ENCODE peak calls at places on chromosomes 1 and 21, in four cellular contexts. C is ELF-1; R is AG08396; X is stimulated activated CD4-positive, alpha-beta T cell treated with anti-CD3 and anti-CD28 coated beads, Interleukin-1b, Interleukin-23, amount 100 ng/mL, for 24 hours. D is an unnamed sample.
A peak's percentile ranks its signal among the peaks of the same experiment; 100 is the strongest.

GRCh38 chr1:93552751-93553455 is 105.0 kb downstream of the FNBP1L start:
- DNase-seq in C (no peak), R (no peak), X (no peak), D (peak; percentile 23)

GRCh38 chr1:147591993-147592392 is 50.7 kb downstream of the BCL9 start:
- DNase-seq in C (no peak), R (no peak), X (no peak), D (no peak)

GRCh38 chr1:173267453-173267945 is 60.4 kb upstream of the TNFSF4 start:
- DNase-seq in C (no peak), R (no peak), X (no peak), D (peak; percentile 5)

GRCh38 chr1:45050931-45051748 is 39.1 kb downstream of the UROD start:
- DNase-seq in C (no peak), R (no peak), X (no peak), D (no peak)

GRCh38 chr1:24302209-24302611 is 16.9 kb upstream of the GRHL3 start:
- DNase-seq in C (no peak), R (no peak), X (no peak), D (no peak)

GRCh38 chr1:65478379-65479026 is 58.0 kb downstream of the LEPR start:
- DNase-seq in C (no peak), R (no peak), X (no peak), D (no peak)

GRCh38 chr1:202005958-202006357 is 4.4 kb upstream of the ELF3 start:
- DNase-seq in C (peak; percentile 28), R (peak; percentile 47), X (no peak), D (no peak)

GRCh38 chr1:15102646-15103045 is 50.9 kb upstream of the TMEM51 start:
- DNase-seq in C (no peak), R (no peak), X (no peak), D (no peak)

GRCh38 chr1:178531897-178532296 is 19.0 kb downstream of the TEX35 start:
- DNase-seq in C (no peak), R (no peak), X (no peak), D (no peak)

GRCh38 chr1:66778969-66779368 is 22.1 kb downstream of the INSL5 start:
- DNase-seq in C (no peak), R (no peak), X (no peak), D (no peak)

GRCh38 chr1:21534674-21535378 is 25.6 kb downstream of the ALPL start:
- DNase-seq in C (peak; percentile 83), R (peak; percentile 53), X (no peak), D (peak; percentile 77)

GRCh38 chr21:44653656-44654575 is 543 bp downstream of the KRTAP12-4 start:
- DNase-seq in C (no peak), R (no peak), X (no peak), D (no peak)

GRCh38 chr1:27599605-27600499 is 4.1 kb downstream of the AHDC1 start:
- DNase-seq in C (peak; percentile 35), R (no peak), X (no peak), D (no peak)

GRCh38 chr1:25001125-25001915 is 71.2 kb upstream of the RUNX3 start:
- DNase-seq in C (peak; percentile 32), R (no peak), X (no peak), D (no peak)

GRCh38 chr1:25166847-25167246 is 65.5 kb downstream of the SYF2 start:
- DNase-seq in C (no peak), R (no peak), X (no peak), D (no peak)

GRCh38 chr1:100543640-100544039 is 5.7 kb downstream of the GPR88 start:
- DNase-seq in C (peak; percentile 32), R (no peak), X (no peak), D (peak; percentile 31)

GRCh38 chr21:33783173-33783572 is 132.4 kb downstream of the ATP5PO start:
- DNase-seq in C (no peak), R (no peak), X (no peak), D (no peak)